ENCODE peak calls at places on chromosomes 2 and 18, in six cellular contexts. D, Y, T, Q, L and E are unnamed samples.

GRCh38 chr18:8121942-8122480 is 487.2 kb upstream of the RAB12 start:
- DNase-seq in D (peak; percentile 70), Y (no peak), T (no peak), Q (no peak), L (no peak), E (no peak)

GRCh38 chr2:112749755-112750559 is 14.5 kb downstream of the CKAP2L start:
- DNase-seq in D (peak; percentile 60), Y (peak; percentile 81), T (peak; percentile 61), Q (peak; percentile 81), L (peak; percentile 52), E (peak; percentile 82)

GRCh38 chr18:35502062-35502461 is 4.3 kb upstream of the INO80C start:
- DNase-seq in D (peak; percentile 76), Y (no peak), T (no peak), Q (no peak), L (no peak), E (no peak)

GRCh38 chr2:127673304-127674069 is 1.8 kb downstream of the LIMS2 start:
- DNase-seq in D (no peak), Y (no peak), T (no peak), Q (no peak), L (no peak), E (no peak)

GRCh38 chr2:237165405-237166276 is 80.0 kb downstream of the COPS8 start:
- DNase-seq in D (no peak), Y (no peak), T (no peak), Q (no peak), L (no peak), E (no peak)

GRCh38 chr18:63363951-63364350 is 3.1 kb downstream of the KDSR start:
- DNase-seq in D (no peak), Y (peak; percentile 61), T (no peak), Q (no peak), L (no peak), E (peak; percentile 11)

GRCh38 chr2:95061601-95062183 is 36.2 kb downstream of the MAL start:
- DNase-seq in D (no peak), Y (peak; percentile 59), T (no peak), Q (no peak), L (no peak), E (peak; percentile 26)

GRCh38 chr18:36828157-36828629 is 609 bp downstream of the TPGS2 start:
- DNase-seq in D (peak; percentile 55), Y (peak; percentile 49), T (peak; percentile 22), Q (no peak), L (peak; percentile 26), E (peak; percentile 1)

GRCh38 chr2:177306550-177306949 is 42.0 kb upstream of the NFE2L2 start:
- DNase-seq in D (no peak), Y (no peak), T (no peak), Q (no peak), L (no peak), E (no peak)

GRCh38 chr2:216688731-216689360 is 6.5 kb downstream of the IGFBP5 start:
- DNase-seq in D (no peak), Y (no peak), T (no peak), Q (no peak), L (no peak), E (no peak)

GRCh38 chr2:102022884-102023539 is 31.3 kb downstream of the IL1R2 start:
- DNase-seq in D (no peak), Y (no peak), T (no peak), Q (no peak), L (no peak), E (no peak)
- H3K27ac ChIP-seq in D (no peak overlapping the region), Y (no peak overlapping the region), T (no peak overlapping the region), Q (no peak overlapping the region), L (no peak overlapping the region), E (no peak overlapping the region)

GRCh38 chr18:76496200-76496890 is 1.3 kb upstream of the ZNF516 start:
- DNase-seq in D (no peak), Y (no peak), T (peak; percentile 78), Q (peak; percentile 88), L (no peak), E (peak; percentile 45)

GRCh38 chr18:76493213-76494107 is 1.6 kb downstream of the ZNF516 start:
- DNase-seq in D (peak; percentile 40), Y (no peak), T (no peak), Q (no peak), L (no peak), E (no peak)

GRCh38 chr18:76494541-76495403 is at the start of gene ZNF516:
- DNase-seq in D (no peak), Y (no peak), T (peak; percentile 43), Q (peak; percentile 75), L (no peak), E (peak; percentile 43)

GRCh38 chr18:76494181-76494540 is 881 bp downstream of the ZNF516 start:
- DNase-seq in D (peak; percentile 19), Y (no peak), T (peak; percentile 30), Q (no peak), L (no peak), E (no peak)

GRCh38 chr18:76495435-76496199 is 575 bp upstream of the ZNF516 start:
- DNase-seq in D (peak; percentile 32), Y (no peak), T (peak; percentile 57), Q (no peak), L (no peak), E (no peak)
- TF ChIP-seq CTCF in D (no peak), Y (no peak), T (no peak), Q (no peak), L (no peak), E (no peak)

DNA sequence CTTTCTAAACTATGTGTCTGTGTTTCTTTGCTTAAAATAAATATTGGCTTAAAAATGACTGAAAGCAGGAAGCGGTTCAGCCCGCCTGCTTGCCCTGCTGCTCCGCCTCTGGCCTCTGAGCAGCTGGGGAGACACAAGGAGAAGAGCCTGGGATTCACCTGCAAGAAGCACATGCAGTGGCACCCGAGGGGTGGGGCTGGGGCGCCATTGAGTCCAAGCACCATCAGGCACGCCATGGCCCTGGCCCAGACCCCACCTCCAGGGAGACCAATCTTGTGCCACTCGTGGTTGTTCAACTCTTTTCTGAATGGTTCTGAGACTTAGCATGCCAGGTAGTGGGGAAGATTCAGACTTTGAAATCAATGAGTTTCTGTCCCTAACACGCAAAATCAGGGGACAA is 495.5 kb upstream of the MYT1L start:
- DNase-seq in D (no peak), Y (no peak), T (no peak), Q (no peak), L (no peak), E (no peak)
- H3K9me3 ChIP-seq in D (peaks cover 9% of the 10 kb centered on the region), Y (no peaks in the 10 kb centered on the region), T (no peaks in the 10 kb centered on the region), Q (no peaks in the 10 kb centered on the region), L (no peaks in the 10 kb centered on the region), E (peaks cover 2% of the 10 kb centered on the region)

GRCh38 chr2:65366595-65367125 is 65.7 kb downstream of the SPRED2 start:
- DNase-seq in D (peak; percentile 98), Y (no peak), T (no peak), Q (no peak), L (peak; percentile 77), E (no peak)
- H3K27ac ChIP-seq in D (peak overlapping the region; percentile 92), Y (no peak overlapping the region), T (peak overlapping the region; percentile 59), Q (no peak overlapping the region), L (peak overlapping the region; percentile 69), E (no peak overlapping the region)